ENCODE peak calls at places on chromosome 4, in nine cellular contexts. Q, Y, A, M, O, E, T, F and R are unnamed samples.

GRCh38 chr4:62131049-62131448 is 930.9 kb downstream of the ADGRL3 start:
- DNase-seq in Q (no peak), Y (no peak), A (no peak), M (no peak), O (no peak), E (no peak), T (no peak), F (no peak), R (no peak)

GRCh38 chr4:89283226-89283974 is 24.2 kb downstream of the GPRIN3 start:
- DNase-seq in Q (no peak), Y (no peak), A (peak), M (no peak), O (no peak), E (no peak), T (no peak), F (peak), R (peak)

GRCh38 chr4:118981839-118982381 is 93.3 kb downstream of the SYNPO2 start:
- DNase-seq in Q (peak), Y (peak), A (peak), M (no peak), O (peak), E (peak), T (peak), F (peak), R (peak)

GRCh38 chr4:73718375-73719373 is 21.7 kb upstream of the CXCL8 start:
- DNase-seq in Q (no peak), Y (no peak), A (peak), M (no peak), O (no peak), E (no peak), T (no peak), F (no peak), R (peak)

GRCh38 chr4:187235456-187236170 is 512.0 kb upstream of the FAT1 start:
- DNase-seq in Q (no peak), Y (no peak), A (peak), M (no peak), O (no peak), E (no peak), T (no peak), F (no peak), R (no peak)

GRCh38 chr4:54384563-54384962 is 155.5 kb downstream of the PDGFRA start:
- DNase-seq in Q (peak), Y (no peak), A (peak), M (no peak), O (no peak), E (no peak), T (no peak), F (no peak), R (peak)

GRCh38 chr4:17811078-17811603 is 362 bp downstream of the NCAPG start:
- DNase-seq in Q (no peak), Y (no peak), A (no peak), M (no peak), O (peak), E (peak), T (no peak), F (no peak), R (peak)

GRCh38 chr4:14529653-14530052 is 472.6 kb upstream of the CPEB2 start:
- DNase-seq in Q (no peak), Y (no peak), A (peak), M (no peak), O (no peak), E (no peak), T (peak), F (no peak), R (peak)

GRCh38 chr4:102438873-102439614 is 62.1 kb upstream of the NFKB1 start:
- DNase-seq in Q (peak), Y (no peak), A (peak), M (no peak), O (no peak), E (no peak), T (no peak), F (no peak), R (peak)

GRCh38 chr4:84967292-84967651 is 782 bp upstream of the WDFY3 start:
- DNase-seq in Q (peak), Y (no peak), A (peak), M (no peak), O (no peak), E (no peak), T (no peak), F (no peak), R (peak)

GRCh38 chr4:75821966-75822365 is 80.3 kb downstream of the PPEF2 start:
- DNase-seq in Q (no peak), Y (no peak), A (peak), M (no peak), O (no peak), E (no peak), T (no peak), F (no peak), R (peak)

GRCh38 chr4:37243722-37244582 is 591 bp upstream of the NWD2 start:
- DNase-seq in Q (peak), Y (no peak), A (no peak), M (no peak), O (no peak), E (no peak), T (no peak), F (no peak), R (no peak)

GRCh38 chr4:171169396-171169795 is 643.8 kb upstream of the GALNTL6 start:
- DNase-seq in Q (no peak), Y (no peak), A (no peak), M (no peak), O (no peak), E (no peak), T (no peak), F (no peak), R (no peak)

GRCh38 chr4:85725727-85726170 is 250.8 kb downstream of the ARHGAP24 start:
- DNase-seq in Q (peak), Y (no peak), A (peak), M (no peak), O (no peak), E (peak), T (no peak), F (peak), R (no peak)

GRCh38 chr4:128483816-128484215 is 196.2 kb upstream of the PGRMC2 start:
- DNase-seq in Q (peak), Y (no peak), A (no peak), M (no peak), O (no peak), E (no peak), T (no peak), F (no peak), R (no peak)

GRCh38 chr4:142818009-142818408 is 28.1 kb downstream of the INPP4B start:
- DNase-seq in Q (no peak), Y (no peak), A (peak), M (no peak), O (no peak), E (no peak), T (no peak), F (no peak), R (no peak)

GRCh38 chr4:99518883-99519282 is 8.1 kb downstream of the C4orf17 start:
- DNase-seq in Q (no peak), Y (no peak), A (no peak), M (no peak), O (no peak), E (no peak), T (no peak), F (no peak), R (no peak)

GRCh38 chr4:150909116-150909515 is 106.0 kb downstream of the LRBA start:
- DNase-seq in Q (no peak), Y (no peak), A (no peak), M (no peak), O (no peak), E (no peak), T (no peak), F (no peak), R (no peak)

GRCh38 chr4:123484291-123484926 is 87.8 kb downstream of the SPRY1 start:
- DNase-seq in Q (no peak), Y (no peak), A (no peak), M (no peak), O (peak), E (no peak), T (no peak), F (no peak), R (peak)

GRCh38 chr4:180615746-180616145 is 1627.5 kb upstream of the TENM3 start:
- DNase-seq in Q (no peak), Y (no peak), A (no peak), M (no peak), O (no peak), E (no peak), T (no peak), F (no peak), R (no peak)

GRCh38 chr4:80035336-80035735 is 37.7 kb downstream of the ANTXR2 start:
- DNase-seq in Q (peak), Y (no peak), A (no peak), M (no peak), O (peak), E (no peak), T (no peak), F (no peak), R (no peak)

GRCh38 chr4:11367371-11367770 is 61.3 kb downstream of the HS3ST1 start:
- DNase-seq in Q (peak), Y (no peak), A (peak), M (no peak), O (peak), E (peak), T (no peak), F (no peak), R (peak)

GRCh38 chr4:3765271-3766206 is 646 bp upstream of the ADRA2C start:
- DNase-seq in Q (peak), Y (no peak), A (no peak), M (no peak), O (no peak), E (peak), T (no peak), F (no peak), R (peak)